ENCODE peak calls at places on chromosome 20, in six cellular contexts. One of them, this sample, is unnamed.

GRCh38 chr20:62966212-62967148 is 14.0 kb downstream of the SLC17A9 start:
- DNase-seq in caudate nucleus: no peak
- DNase-seq in activated CD8-positive, alpha-beta T cell treated with anti-CD3 and anti-CD28 coated beads, Interleukin-2, amount 10 ng/mL, durations not matched to agents 7 days and 5 days: no peak
- DNase-seq in NCI-H774: no peak
- DNase-seq in left lung: peak; percentile 55
- DNase-seq in stimulated activated CD8-positive, alpha-beta memory T cell treated with anti-CD3 and anti-CD28 coated beads, Interleukin-7, amount 100 ng/mL, for 1 hour: no peak
- DNase-seq in this sample: no peak

GRCh38 chr20:63884506-63885263 is 10.2 kb upstream of the DNAJC5 start:
- DNase-seq in caudate nucleus: no peak
- DNase-seq in left lung: peak; percentile 75
- DNase-seq in stimulated activated CD8-positive, alpha-beta memory T cell treated with anti-CD3 and anti-CD28 coated beads, Interleukin-7, amount 100 ng/mL, for 1 hour: no peak
- DNase-seq in activated CD8-positive, alpha-beta T cell treated with anti-CD3 and anti-CD28 coated beads, Interleukin-2, amount 10 ng/mL, durations not matched to agents 7 days and 5 days: peak; percentile 33
- DNase-seq in NCI-H774: no peak
- DNase-seq in this sample: no peak

GRCh38 chr20:51616060-51616459 is 73.5 kb upstream of the NFATC2 start:
- DNase-seq in activated CD8-positive, alpha-beta T cell treated with anti-CD3 and anti-CD28 coated beads, Interleukin-2, amount 10 ng/mL, durations not matched to agents 7 days and 5 days: no peak
- DNase-seq in caudate nucleus: no peak
- DNase-seq in left lung: no peak
- DNase-seq in NCI-H774: no peak
- DNase-seq in stimulated activated CD8-positive, alpha-beta memory T cell treated with anti-CD3 and anti-CD28 coated beads, Interleukin-7, amount 100 ng/mL, for 1 hour: no peak
- DNase-seq in this sample: no peak

GRCh38 chr20:63567382-63568169 is 6.5 kb downstream of the HELZ2 start:
- DNase-seq in caudate nucleus: no peak
- DNase-seq in NCI-H774: no peak
- DNase-seq in stimulated activated CD8-positive, alpha-beta memory T cell treated with anti-CD3 and anti-CD28 coated beads, Interleukin-7, amount 100 ng/mL, for 1 hour: peak; percentile 36
- DNase-seq in left lung: peak; percentile 92
- DNase-seq in activated CD8-positive, alpha-beta T cell treated with anti-CD3 and anti-CD28 coated beads, Interleukin-2, amount 10 ng/mL, durations not matched to agents 7 days and 5 days: peak; percentile 74
- DNase-seq in this sample: no peak

GRCh38 chr20:43994486-43995100 is 79.9 kb downstream of the TOX2 start:
- DNase-seq in caudate nucleus: no peak
- DNase-seq in left lung: no peak
- DNase-seq in stimulated activated CD8-positive, alpha-beta memory T cell treated with anti-CD3 and anti-CD28 coated beads, Interleukin-7, amount 100 ng/mL, for 1 hour: no peak
- DNase-seq in activated CD8-positive, alpha-beta T cell treated with anti-CD3 and anti-CD28 coated beads, Interleukin-2, amount 10 ng/mL, durations not matched to agents 7 days and 5 days: no peak
- DNase-seq in NCI-H774: no peak
- DNase-seq in this sample: no peak

GRCh38 chr20:62860924-62861691 is 514 bp downstream of the TCFL5 start:
- DNase-seq in stimulated activated CD8-positive, alpha-beta memory T cell treated with anti-CD3 and anti-CD28 coated beads, Interleukin-7, amount 100 ng/mL, for 1 hour: no peak
- DNase-seq in activated CD8-positive, alpha-beta T cell treated with anti-CD3 and anti-CD28 coated beads, Interleukin-2, amount 10 ng/mL, durations not matched to agents 7 days and 5 days: peak; percentile 54
- DNase-seq in left lung: peak; percentile 86
- DNase-seq in caudate nucleus: no peak
- DNase-seq in NCI-H774: no peak
- DNase-seq in this sample: no peak

GRCh38 chr20:57126481-57127092 is 139.9 kb downstream of the BMP7 start:
- DNase-seq in left lung: no peak
- DNase-seq in NCI-H774: no peak
- DNase-seq in caudate nucleus: no peak
- DNase-seq in activated CD8-positive, alpha-beta T cell treated with anti-CD3 and anti-CD28 coated beads, Interleukin-2, amount 10 ng/mL, durations not matched to agents 7 days and 5 days: no peak
- DNase-seq in stimulated activated CD8-positive, alpha-beta memory T cell treated with anti-CD3 and anti-CD28 coated beads, Interleukin-7, amount 100 ng/mL, for 1 hour: no peak
- DNase-seq in this sample: no peak

GRCh38 chr20:31861346-31862156 is 8.8 kb downstream of the DUSP15 start:
- DNase-seq in NCI-H774: peak; percentile 53
- DNase-seq in left lung: peak; percentile 88
- DNase-seq in stimulated activated CD8-positive, alpha-beta memory T cell treated with anti-CD3 and anti-CD28 coated beads, Interleukin-7, amount 100 ng/mL, for 1 hour: peak; percentile 24
- DNase-seq in activated CD8-positive, alpha-beta T cell treated with anti-CD3 and anti-CD28 coated beads, Interleukin-2, amount 10 ng/mL, durations not matched to agents 7 days and 5 days: peak; percentile 82
- DNase-seq in caudate nucleus: no peak
- DNase-seq in this sample: peak; percentile 49

GRCh38 chr20:6708010-6708409 is 59.5 kb upstream of the BMP2 start:
- DNase-seq in left lung: peak; percentile 83
- DNase-seq in stimulated activated CD8-positive, alpha-beta memory T cell treated with anti-CD3 and anti-CD28 coated beads, Interleukin-7, amount 100 ng/mL, for 1 hour: no peak
- DNase-seq in caudate nucleus: no peak
- DNase-seq in activated CD8-positive, alpha-beta T cell treated with anti-CD3 and anti-CD28 coated beads, Interleukin-2, amount 10 ng/mL, durations not matched to agents 7 days and 5 days: no peak
- DNase-seq in NCI-H774: no peak
- DNase-seq in this sample: no peak

This sample was measured in NCI-H1694 treated with DMSO at 0.1 percent for 48 hours.